ENCODE peak calls at places on chromosome 1, in ten cellular contexts. One of them, this sample, is unnamed.

GRCh38 chr1:110068646-110069301 is 1.7 kb downstream of the ALX3 start:
- DNase-seq in fibroblast of lung: no peak
- DNase-seq in adrenal gland: no peak
- DNase-seq in fibroblast of the aortic adventitia: peak
- DNase-seq in mucosa of descending colon: no peak
- DNase-seq in BJ: no peak
- DNase-seq in astrocyte of the spinal cord: no peak
- DNase-seq in H9: peak
- DNase-seq in testis: no peak
- DNase-seq in PC-3: no peak
- DNase-seq in this sample: no peak

GRCh38 chr1:243294723-243295121 is 38.9 kb downstream of the SDCCAG8 start:
- DNase-seq in adrenal gland: no peak
- DNase-seq in astrocyte of the spinal cord: peak
- DNase-seq in fibroblast of lung: peak
- DNase-seq in BJ: no peak
- DNase-seq in PC-3: peak
- DNase-seq in H9: no peak
- DNase-seq in testis: no peak
- DNase-seq in fibroblast of the aortic adventitia: peak
- DNase-seq in mucosa of descending colon: no peak
- DNase-seq in this sample: no peak

GRCh38 chr1:36737767-36738166 is 255.1 kb upstream of the CSF3R start:
- DNase-seq in fibroblast of the aortic adventitia: no peak
- DNase-seq in astrocyte of the spinal cord: no peak
- DNase-seq in H9: peak
- DNase-seq in testis: no peak
- DNase-seq in mucosa of descending colon: no peak
- DNase-seq in PC-3: no peak
- DNase-seq in fibroblast of lung: no peak
- DNase-seq in adrenal gland: no peak
- DNase-seq in BJ: no peak
- DNase-seq in this sample: no peak

GRCh38 chr1:33516428-33516827 is 44.0 kb downstream of the ZSCAN20 start:
- DNase-seq in H9: peak
- DNase-seq in adrenal gland: no peak
- DNase-seq in PC-3: peak
- DNase-seq in testis: no peak
- DNase-seq in astrocyte of the spinal cord: no peak
- DNase-seq in fibroblast of the aortic adventitia: no peak
- DNase-seq in BJ: no peak
- DNase-seq in mucosa of descending colon: no peak
- DNase-seq in fibroblast of lung: no peak
- DNase-seq in this sample: no peak

GRCh38 chr1:184291701-184292100 is 95.1 kb upstream of the C1orf21 start:
- DNase-seq in testis: no peak
- DNase-seq in fibroblast of the aortic adventitia: no peak
- DNase-seq in fibroblast of lung: no peak
- DNase-seq in astrocyte of the spinal cord: no peak
- DNase-seq in PC-3: peak
- DNase-seq in adrenal gland: no peak
- DNase-seq in mucosa of descending colon: no peak
- DNase-seq in BJ: no peak
- DNase-seq in H9: no peak
- DNase-seq in this sample: no peak

GRCh38 chr1:235708390-235708962 is 58.9 kb upstream of the GNG4 start:
- DNase-seq in BJ: peak
- DNase-seq in PC-3: peak
- DNase-seq in testis: no peak
- DNase-seq in mucosa of descending colon: no peak
- DNase-seq in astrocyte of the spinal cord: peak
- DNase-seq in fibroblast of the aortic adventitia: peak
- DNase-seq in fibroblast of lung: no peak
- DNase-seq in adrenal gland: no peak
- DNase-seq in H9: no peak
- DNase-seq in this sample: no peak

GRCh38 chr1:48471603-48472576 is at the start of gene SPATA6:
- DNase-seq in mucosa of descending colon: peak
- DNase-seq in H9: peak
- DNase-seq in astrocyte of the spinal cord: peak
- DNase-seq in PC-3: peak
- DNase-seq in fibroblast of the aortic adventitia: peak
- DNase-seq in adrenal gland: peak
- DNase-seq in BJ: peak
- DNase-seq in testis: peak
- DNase-seq in fibroblast of lung: peak
- DNase-seq in this sample: peak

GRCh38 chr1:110237406-110238152 is 27.5 kb downstream of the KCNC4 start:
- DNase-seq in adrenal gland: no peak
- DNase-seq in PC-3: no peak
- DNase-seq in fibroblast of the aortic adventitia: no peak
- DNase-seq in fibroblast of lung: no peak
- DNase-seq in testis: no peak
- DNase-seq in mucosa of descending colon: no peak
- DNase-seq in astrocyte of the spinal cord: no peak
- DNase-seq in BJ: no peak
- DNase-seq in H9: no peak
- DNase-seq in this sample: no peak

GRCh38 chr1:2543543-2544092 is 12.6 kb upstream of the TNFRSF14 start:
- DNase-seq in H9: no peak
- DNase-seq in mucosa of descending colon: peak
- DNase-seq in astrocyte of the spinal cord: peak
- DNase-seq in PC-3: no peak
- DNase-seq in adrenal gland: no peak
- DNase-seq in fibroblast of lung: peak
- DNase-seq in BJ: no peak
- DNase-seq in fibroblast of the aortic adventitia: no peak
- DNase-seq in testis: no peak
- DNase-seq in this sample: no peak

GRCh38 chr1:215957692-215958091 is 390.6 kb downstream of the KCTD3 start:
- DNase-seq in astrocyte of the spinal cord: peak
- DNase-seq in fibroblast of lung: peak
- DNase-seq in H9: no peak
- DNase-seq in fibroblast of the aortic adventitia: peak
- DNase-seq in adrenal gland: no peak
- DNase-seq in mucosa of descending colon: no peak
- DNase-seq in PC-3: no peak
- DNase-seq in BJ: no peak
- DNase-seq in testis: no peak
- DNase-seq in this sample: no peak

GRCh38 chr1:159889202-159889601 is 10.8 kb downstream of the CFAP45 start:
- DNase-seq in fibroblast of the aortic adventitia: no peak
- DNase-seq in adrenal gland: no peak
- DNase-seq in PC-3: peak
- DNase-seq in astrocyte of the spinal cord: no peak
- DNase-seq in mucosa of descending colon: no peak
- DNase-seq in testis: no peak
- DNase-seq in BJ: no peak
- DNase-seq in fibroblast of lung: no peak
- DNase-seq in H9: no peak
- DNase-seq in this sample: no peak

GRCh38 chr1:230186003-230186863 is 119.2 kb downstream of the GALNT2 start:
- DNase-seq in H9: peak
- DNase-seq in mucosa of descending colon: peak
- DNase-seq in BJ: peak
- DNase-seq in testis: peak
- DNase-seq in fibroblast of lung: peak
- DNase-seq in astrocyte of the spinal cord: peak
- DNase-seq in fibroblast of the aortic adventitia: peak
- DNase-seq in adrenal gland: peak
- DNase-seq in PC-3: peak
- DNase-seq in this sample: peak

GRCh38 chr1:75575837-75576236 is 35.1 kb downstream of the SLC44A5 start:
- DNase-seq in testis: no peak
- DNase-seq in adrenal gland: no peak
- DNase-seq in astrocyte of the spinal cord: no peak
- DNase-seq in BJ: no peak
- DNase-seq in fibroblast of the aortic adventitia: no peak
- DNase-seq in H9: no peak
- DNase-seq in mucosa of descending colon: no peak
- DNase-seq in PC-3: no peak
- DNase-seq in fibroblast of lung: no peak
- DNase-seq in this sample: no peak

DNA sequence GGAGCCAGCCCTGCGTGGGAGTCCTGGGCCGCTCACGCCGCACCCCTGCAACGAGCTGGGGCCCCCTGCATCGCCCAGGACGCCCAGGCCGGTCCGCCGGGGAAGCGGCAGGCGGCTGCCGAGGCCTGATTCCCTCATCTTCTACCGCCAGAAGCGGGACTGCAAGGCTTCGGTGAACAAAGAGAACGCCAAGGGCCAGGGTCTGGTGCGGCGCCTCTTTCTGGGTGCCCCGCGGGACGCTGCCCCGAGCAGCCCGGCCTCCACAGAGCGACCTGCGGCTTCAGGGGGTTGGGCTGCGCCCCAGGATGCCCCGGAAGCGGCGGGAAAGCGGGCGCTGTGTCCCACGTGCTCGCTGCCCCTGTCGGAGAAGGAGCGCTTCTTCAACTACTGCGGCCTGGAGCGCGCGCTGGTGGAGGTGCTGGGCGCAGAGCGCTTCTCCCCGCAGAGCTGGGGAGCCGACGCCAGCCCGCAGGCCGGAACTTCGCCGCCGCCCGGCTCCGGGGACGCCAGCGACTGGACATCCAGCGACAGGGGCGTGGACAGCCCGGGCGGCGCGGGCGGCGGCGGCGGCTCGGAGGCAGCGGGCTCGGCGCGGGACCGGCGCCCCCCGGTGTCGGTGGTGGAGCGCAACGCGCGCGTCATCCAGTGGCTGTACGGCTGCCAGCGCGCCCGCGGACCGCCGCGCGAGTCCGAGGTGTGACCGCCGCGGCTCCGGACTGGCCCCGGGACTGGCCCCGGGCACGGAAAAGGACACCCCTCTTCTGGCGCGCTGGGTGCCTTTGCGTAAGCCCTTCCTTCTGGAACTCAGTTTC is 2.7 kb downstream of the FAM110D start:
- DNase-seq in BJ: no peak
- DNase-seq in H9: no peak
- DNase-seq in mucosa of descending colon: no peak
- DNase-seq in PC-3: peak
- DNase-seq in fibroblast of lung: peak
- DNase-seq in testis: peak
- DNase-seq in fibroblast of the aortic adventitia: peak
- DNase-seq in adrenal gland: peak
- DNase-seq in astrocyte of the spinal cord: peak
- DNase-seq in this sample: no peak
- TF ChIP-seq CTCF in BJ: peak
- TF ChIP-seq CTCF in H9: peak
- TF ChIP-seq CTCF in mucosa of descending colon: peak
- TF ChIP-seq CTCF in PC-3: peak
- TF ChIP-seq CTCF in fibroblast of lung: no peak
- TF ChIP-seq CTCF in testis: no peak
- TF ChIP-seq CTCF in fibroblast of the aortic adventitia: no peak
- TF ChIP-seq CTCF in adrenal gland: peak
- TF ChIP-seq CTCF in astrocyte of the spinal cord: peak
- TF ChIP-seq CTCF in this sample: no peak

DNA sequence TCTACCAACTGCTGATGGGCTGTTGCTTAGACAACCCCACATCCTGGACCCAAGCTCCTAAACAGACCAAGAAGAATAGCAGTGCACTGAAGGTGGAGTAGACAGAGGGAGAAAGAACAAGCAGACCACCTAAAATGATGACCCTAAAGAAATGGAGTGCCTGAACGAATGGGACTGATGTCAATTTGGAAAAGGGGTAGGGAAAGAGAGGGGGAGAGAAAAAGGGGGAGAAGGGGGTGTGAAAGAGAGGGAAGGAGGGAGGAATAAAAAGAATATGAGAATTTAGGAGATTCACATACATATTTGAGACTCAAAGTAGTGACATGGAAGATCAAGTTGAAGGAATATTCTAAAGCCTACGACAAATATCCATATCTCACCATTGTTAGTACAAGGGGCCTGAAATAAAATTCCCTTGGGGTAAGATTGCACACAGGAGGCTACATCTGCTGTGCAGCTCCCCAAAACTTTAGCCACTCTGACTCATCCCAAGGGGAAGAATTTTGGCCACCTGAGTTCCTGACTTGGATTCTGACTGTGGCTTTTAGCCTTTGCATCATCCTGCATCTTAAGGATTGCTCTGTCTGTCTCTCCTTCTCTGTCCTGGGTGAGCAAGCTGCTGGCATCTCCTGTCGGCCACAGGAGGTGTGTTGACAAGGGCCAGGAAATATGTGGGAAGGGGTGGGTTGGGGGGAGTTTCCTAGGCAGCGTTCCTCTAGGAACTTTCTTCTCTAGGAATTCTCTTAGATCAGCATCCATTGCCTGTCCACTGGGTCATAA is 144.6 kb upstream of the DUSP10 start:
- DNase-seq in fibroblast of the aortic adventitia: peak
- DNase-seq in testis: no peak
- DNase-seq in astrocyte of the spinal cord: no peak
- DNase-seq in fibroblast of lung: no peak
- DNase-seq in H9: no peak
- DNase-seq in mucosa of descending colon: no peak
- DNase-seq in BJ: no peak
- DNase-seq in adrenal gland: no peak
- DNase-seq in PC-3: peak
- DNase-seq in this sample: no peak
- TF ChIP-seq CTCF in fibroblast of the aortic adventitia: no peak
- TF ChIP-seq CTCF in testis: no peak
- TF ChIP-seq CTCF in astrocyte of the spinal cord: no peak
- TF ChIP-seq CTCF in fibroblast of lung: no peak
- TF ChIP-seq CTCF in H9: no peak
- TF ChIP-seq CTCF in mucosa of descending colon: no peak
- TF ChIP-seq CTCF in BJ: no peak
- TF ChIP-seq CTCF in adrenal gland: no peak
- TF ChIP-seq CTCF in PC-3: peak
- TF ChIP-seq CTCF in this sample: no peak

GRCh38 chr1:151577173-151577572 is 34.7 kb upstream of the SNX27 start:
- DNase-seq in adrenal gland: no peak
- DNase-seq in testis: no peak
- DNase-seq in mucosa of descending colon: no peak
- DNase-seq in PC-3: no peak
- DNase-seq in fibroblast of lung: no peak
- DNase-seq in astrocyte of the spinal cord: no peak
- DNase-seq in H9: no peak
- DNase-seq in fibroblast of the aortic adventitia: no peak
- DNase-seq in BJ: no peak
- DNase-seq in this sample: no peak
- TF ChIP-seq CTCF in adrenal gland: no peak
- TF ChIP-seq CTCF in testis: no peak
- TF ChIP-seq CTCF in mucosa of descending colon: no peak
- TF ChIP-seq CTCF in PC-3: no peak
- TF ChIP-seq CTCF in fibroblast of lung: no peak
- TF ChIP-seq CTCF in astrocyte of the spinal cord: no peak
- TF ChIP-seq CTCF in H9: peak
- TF ChIP-seq CTCF in fibroblast of the aortic adventitia: no peak
- TF ChIP-seq CTCF in BJ: no peak
- TF ChIP-seq CTCF in this sample: no peak

DNA sequence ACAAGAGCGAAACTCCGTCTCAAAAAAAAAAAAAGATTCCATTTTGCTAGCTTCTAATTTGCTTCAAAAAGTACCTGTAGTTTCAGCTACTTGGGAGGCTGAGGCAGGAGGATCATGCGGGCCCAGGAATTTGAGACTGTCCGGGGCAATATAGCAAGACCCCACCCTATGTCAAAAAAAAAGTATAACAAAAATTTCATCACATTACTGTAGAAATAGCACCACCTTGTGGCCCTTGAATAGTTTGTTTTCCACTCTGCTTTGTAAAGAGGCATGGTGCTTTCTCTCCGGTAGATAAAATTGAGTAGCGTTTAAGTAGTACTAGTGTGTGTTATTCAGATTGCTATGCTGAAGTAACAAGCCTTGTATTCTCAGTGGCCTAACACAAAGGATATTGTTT is 18.2 kb upstream of the MSTO1 start:
- DNase-seq in adrenal gland: peak
- DNase-seq in astrocyte of the spinal cord: peak
- DNase-seq in H9: no peak
- DNase-seq in fibroblast of the aortic adventitia: peak
- DNase-seq in PC-3: peak
- DNase-seq in mucosa of descending colon: no peak
- DNase-seq in fibroblast of lung: peak
- DNase-seq in BJ: no peak
- DNase-seq in testis: peak
- DNase-seq in this sample: peak
- TF ChIP-seq CTCF in adrenal gland: peak
- TF ChIP-seq CTCF in astrocyte of the spinal cord: peak
- TF ChIP-seq CTCF in H9: peak
- TF ChIP-seq CTCF in fibroblast of the aortic adventitia: peak
- TF ChIP-seq CTCF in PC-3: peak
- TF ChIP-seq CTCF in mucosa of descending colon: no peak
- TF ChIP-seq CTCF in fibroblast of lung: peak
- TF ChIP-seq CTCF in BJ: peak
- TF ChIP-seq CTCF in testis: peak
- TF ChIP-seq CTCF in this sample: peak

This sample was measured in AG09319.